ENCODE peak calls at places on chromosomes 16 and 17, in four cellular contexts. J is CD4-positive, alpha-beta T cell; Y is kidney; Z is RWPE1. G is an unnamed sample.
A peak's percentile ranks its signal among the peaks of the same experiment; 100 is the strongest.

GRCh38 chr17:2238432-2239169 is 65.0 kb downstream of the SMG6 start:
- DNase-seq in Y (no peak), Z (no peak), J (no peak), G (peak; percentile 40)

GRCh38 chr16:85170066-85171003 is 58.1 kb upstream of the CIBAR2 start:
- DNase-seq in Y (peak; percentile 80), Z (no peak), J (no peak), G (no peak)

GRCh38 chr17:79892457-79893236 is 53.4 kb upstream of the CBX4 start:
- DNase-seq in Z (peak; percentile 31), Y (no peak), J (no peak), G (no peak)

GRCh38 chr16:53412549-53412948 is 21.7 kb upstream of the RBL2 start:
- DNase-seq in Z (no peak), Y (peak; percentile 67), J (no peak), G (no peak)

GRCh38 chr17:56185491-56185890 is 32.2 kb downstream of the ANKFN1 start:
- DNase-seq in Z (no peak), J (no peak), Y (no peak), G (no peak)

GRCh38 chr16:53933407-53933806 is 229.5 kb downstream of the FTO start:
- DNase-seq in J (no peak), Y (no peak), Z (no peak), G (no peak)

GRCh38 chr17:39239640-39240314 is 14.0 kb upstream of the STAC2 start:
- DNase-seq in J (peak; percentile 67), Z (peak; percentile 48), Y (no peak), G (no peak)

GRCh38 chr17:35973333-35974260 is 7.7 kb downstream of the CCL16 start:
- DNase-seq in Y (no peak), Z (peak; percentile 49), J (no peak), G (no peak)

GRCh38 chr16:74832228-74832627 is 57.6 kb upstream of the FA2H start:
- DNase-seq in Z (no peak), J (no peak), Y (no peak), G (no peak)

GRCh38 chr17:1126327-1126726 is 53.5 kb downstream of the ABR start:
- DNase-seq in J (no peak), Z (no peak), Y (no peak), G (no peak)

GRCh38 chr16:79843631-79844043 is 243.1 kb upstream of the MAF start:
- DNase-seq in J (no peak), Z (peak; percentile 6), Y (no peak), G (no peak)

GRCh38 chr16:30802971-30803370 is 16.0 kb upstream of the ZNF629 start:
- DNase-seq in J (no peak), Y (no peak), Z (no peak), G (no peak)

GRCh38 chr16:11632455-11632921 is 35.8 kb upstream of the SNN start:
- DNase-seq in Y (peak; percentile 96), J (no peak), Z (no peak), G (no peak)

DNA sequence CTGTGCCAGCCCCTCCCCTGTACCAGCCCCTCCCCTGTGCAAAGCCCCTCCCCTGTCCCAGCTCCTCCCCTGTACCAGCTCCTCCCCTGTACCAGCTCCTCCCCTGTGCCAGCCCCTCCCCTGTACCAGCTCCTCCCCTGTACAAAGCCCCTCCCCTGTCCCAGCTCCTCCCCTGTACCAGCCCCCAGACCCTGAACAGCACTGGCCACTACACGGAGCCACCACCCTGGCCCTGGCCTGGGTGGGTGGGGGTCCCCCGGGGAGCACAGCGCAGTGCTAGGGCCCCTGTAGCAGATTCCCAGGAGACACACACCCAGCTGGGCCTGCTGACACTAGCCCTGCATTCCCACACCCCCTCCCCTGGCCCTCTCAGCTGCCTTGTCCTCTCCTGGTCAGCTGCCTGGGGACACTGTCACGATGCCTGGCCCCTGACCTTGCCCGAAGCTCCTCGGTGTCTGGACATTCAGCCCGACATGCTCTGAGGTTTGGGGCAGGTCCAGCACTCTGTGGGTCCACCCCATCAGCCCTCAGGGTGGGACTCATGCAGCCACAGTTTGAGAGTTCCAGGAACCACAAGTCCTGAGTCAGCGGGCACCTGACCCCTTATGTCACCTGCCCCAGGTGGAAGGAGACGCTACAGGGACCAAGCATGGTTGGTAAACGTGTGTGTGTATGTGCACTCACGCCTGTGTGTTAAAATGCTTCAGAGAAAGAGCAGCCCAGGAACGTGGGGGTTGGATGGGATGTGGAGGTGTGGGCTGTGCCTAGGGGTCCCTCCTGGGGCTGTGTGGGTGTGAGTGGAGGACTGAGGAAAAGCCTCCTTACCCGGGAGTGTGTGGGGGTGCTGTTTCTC is 114.2 kb downstream of the METRNL start:
- DNase-seq in J (no peak), Y (peak; percentile 81), Z (no peak), G (no peak)
- H3K27ac ChIP-seq in J (no peak overlapping the region), Y (no peak overlapping the region), Z (peak overlapping the region; percentile 95), G (no peak overlapping the region)

GRCh38 chr16:86771506-86772230 is 193.3 kb downstream of the FOXL1 start:
- DNase-seq in J (no peak), Y (no peak), Z (no peak), G (no peak)

GRCh38 chr16:86772231-86772510 is 193.8 kb downstream of the FOXL1 start:
- DNase-seq in Z (no peak), J (no peak), Y (no peak), G (no peak)

GRCh38 chr16:86774931-86775330 is 196.6 kb downstream of the FOXL1 start:
- DNase-seq in J (no peak), Y (no peak), Z (no peak), G (no peak)

GRCh38 chr16:86773339-86773715 is 195.0 kb downstream of the FOXL1 start:
- DNase-seq in Y (no peak), J (no peak), Z (no peak), G (no peak)

DNA sequence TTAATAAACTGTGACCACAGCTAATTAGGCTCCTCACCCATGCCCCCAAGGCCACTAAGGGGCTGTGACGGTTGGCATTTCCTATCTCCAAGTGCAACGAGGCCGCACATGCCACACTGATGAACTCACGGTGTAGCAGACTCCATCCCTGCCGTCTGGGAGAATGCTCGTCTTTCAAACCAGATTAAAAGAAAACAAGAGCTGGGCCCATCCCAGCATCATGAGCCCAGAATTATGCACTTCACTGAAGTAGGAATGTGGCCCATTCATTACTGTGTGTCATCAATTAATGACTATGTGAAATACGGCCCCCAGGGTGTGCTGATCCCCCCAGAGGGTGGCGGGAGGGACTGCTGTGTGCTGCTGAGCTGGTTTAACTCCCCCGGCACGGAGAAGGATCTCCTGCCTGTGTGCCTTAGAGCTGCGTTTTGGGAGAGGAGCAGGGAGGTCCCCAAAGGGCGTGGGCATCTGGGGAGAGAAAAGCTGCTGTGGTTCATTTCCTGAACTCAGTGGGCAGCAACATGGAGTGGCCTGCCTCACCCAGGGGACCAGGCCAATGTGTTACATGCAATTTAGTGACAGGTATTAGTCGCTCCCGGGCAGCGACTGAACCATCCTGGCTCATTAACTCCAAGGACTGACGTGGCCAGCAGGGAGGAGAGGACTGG is 194.5 kb downstream of the FOXL1 start:
- DNase-seq in Z (no peak), Y (no peak), J (no peak), G (no peak)
- H3K27ac ChIP-seq in Z (no peak overlapping the region), Y (no peak overlapping the region), J (no peak overlapping the region), G (no peak overlapping the region)

DNA sequence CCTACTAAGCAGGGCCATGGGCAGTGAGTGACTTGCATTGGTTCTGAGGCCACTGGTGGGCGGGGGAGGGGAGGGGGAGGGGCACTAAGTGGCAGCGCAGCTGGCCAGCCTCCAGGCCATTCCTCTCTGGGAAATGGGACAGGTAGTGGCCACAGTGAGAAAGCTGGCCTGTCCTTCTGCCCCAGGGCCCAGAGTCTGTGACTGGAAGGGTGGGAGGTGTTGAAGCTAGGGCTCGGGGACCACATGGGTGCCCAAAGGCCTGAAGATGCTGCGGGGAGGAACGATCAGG is 370 bp upstream of the ALOX12B start:
- DNase-seq in Y (no peak), Z (no peak), J (no peak), G (no peak)
- H3K27ac ChIP-seq in Y (no peak overlapping the region), Z (peak overlapping the region; percentile 62), J (no peak overlapping the region), G (no peak overlapping the region)

GRCh38 chr17:73632513-73632912 is 11.7 kb downstream of the SDK2 start:
- DNase-seq in Y (no peak), Z (no peak), J (no peak), G (no peak)

GRCh38 chr17:73630957-73631595 is 13.2 kb downstream of the SDK2 start:
- DNase-seq in Y (no peak), J (no peak), Z (no peak), G (no peak)

GRCh38 chr17:73635101-73635767 is 9.0 kb downstream of the SDK2 start:
- DNase-seq in Y (no peak), Z (no peak), J (no peak), G (no peak)

GRCh38 chr17:73634629-73635028 is 9.6 kb downstream of the SDK2 start:
- DNase-seq in J (no peak), Y (no peak), Z (no peak), G (no peak)

DNA sequence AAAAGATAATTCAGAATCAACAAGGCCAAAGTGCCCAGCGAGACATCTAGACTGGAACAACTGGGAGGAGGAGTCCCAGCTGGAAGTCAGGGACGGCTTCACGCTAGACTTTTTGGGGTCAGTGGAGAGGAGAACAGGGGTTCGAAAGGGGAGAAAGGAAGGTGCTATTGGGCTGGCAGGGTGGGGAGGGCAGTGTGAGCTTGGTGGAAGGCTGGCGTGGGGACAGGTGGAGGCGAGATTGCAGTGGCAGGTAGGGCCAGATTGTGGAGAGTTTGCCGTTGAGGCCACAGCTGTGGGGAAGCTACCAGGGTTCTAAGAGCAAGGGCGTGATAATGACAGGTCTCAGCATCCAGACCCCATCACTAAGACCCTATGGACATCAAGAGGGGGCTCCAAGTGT is 10.5 kb downstream of the SDK2 start:
- DNase-seq in Y (no peak), J (no peak), Z (no peak), G (no peak)
- H3K27ac ChIP-seq in Y (no peak overlapping the region), J (no peak overlapping the region), Z (no peak overlapping the region), G (no peak overlapping the region)

GRCh38 chr16:83789642-83790401 is 18.0 kb upstream of the HSBP1 start:
- DNase-seq in Z (no peak), J (no peak), Y (no peak), G (no peak)
- H3K27ac ChIP-seq in Z (no peak overlapping the region), J (no peak overlapping the region), Y (no peak overlapping the region), G (no peak overlapping the region)